ENCODE peak calls at places on chromosomes 6 and 20, in four cellular contexts. B is tibial nerve, V is endothelial cell, S is GM23338. Q is an unnamed sample.

GRCh38 chr20:23063573-23063972 is 14.1 kb upstream of the THBD start:
- DNase-seq in B (no peak), S (no peak), V (no peak), Q (no peak)

GRCh38 chr6:136429264-136429663 is 121.0 kb downstream of the MAP7 start:
- DNase-seq in S (no peak), V (no peak), B (no peak), Q (no peak)

GRCh38 chr6:6758915-6759654 is 170.6 kb downstream of the LY86 start:
- DNase-seq in B (peak), V (peak), S (peak), Q (no peak)

GRCh38 chr20:43667341-43668132 is 623 bp downstream of the MYBL2 start:
- DNase-seq in B (no peak), V (peak), S (peak), Q (no peak)

GRCh38 chr20:53827996-53828672 is 234.5 kb upstream of the ZNF217 start:
- DNase-seq in V (no peak), B (peak), S (no peak), Q (peak)

GRCh38 chr6:132380358-132380757 is 20.9 kb downstream of the MOXD1 start:
- DNase-seq in V (no peak), S (no peak), B (no peak), Q (no peak)

GRCh38 chr20:3648941-3649340 is 14.3 kb downstream of the GFRA4 start:
- DNase-seq in B (no peak), S (no peak), V (no peak), Q (no peak)

GRCh38 chr20:38764563-38765355 is 16.5 kb downstream of the ACTR5 start:
- DNase-seq in V (no peak), S (no peak), B (no peak), Q (peak)

GRCh38 chr20:10288954-10289646 is 70.5 kb downstream of the SNAP25 start:
- DNase-seq in B (no peak), S (no peak), V (no peak), Q (no peak)

GRCh38 chr20:49501917-49502316 is 19.4 kb upstream of the KCNB1 start:
- DNase-seq in S (peak), B (no peak), V (no peak), Q (no peak)

DNA sequence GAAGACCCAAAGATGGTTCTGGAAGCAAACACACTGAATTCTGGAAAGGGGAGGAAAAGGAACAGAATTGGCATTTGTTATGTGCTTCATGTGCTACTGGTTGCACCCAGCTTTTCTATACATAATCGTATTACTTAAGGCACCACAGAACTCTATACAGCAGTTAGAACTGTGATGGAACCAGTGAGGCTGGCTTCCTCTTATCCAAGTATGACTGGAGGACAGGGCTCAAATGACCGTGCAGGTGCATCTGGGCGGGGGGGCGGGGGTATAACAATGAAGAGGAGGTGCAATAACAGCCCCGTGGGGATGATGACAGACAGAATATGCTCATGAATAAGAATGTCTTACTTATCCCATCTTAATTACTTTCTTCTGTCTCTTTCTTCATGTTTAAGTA is 144.2 kb downstream of the BTBD9 start:
- DNase-seq in S (no peak), B (no peak), V (no peak), Q (no peak)
- TF ChIP-seq CTCF in S (no peak), B (no peak), V (no peak), Q (no peak)

GRCh38 chr20:32035398-32035852 is 16.6 kb upstream of the HCK start:
- DNase-seq in V (no peak), B (no peak), S (no peak), Q (no peak)
- TF ChIP-seq CTCF in V (no peak), B (no peak), S (no peak), Q (no peak)

GRCh38 chr6:160106010-160106409 is 15.6 kb upstream of the SLC22A1 start:
- DNase-seq in S (no peak), V (no peak), B (no peak), Q (no peak)

GRCh38 chr6:160102956-160103824 is 18.4 kb upstream of the SLC22A1 start:
- DNase-seq in V (peak), S (peak), B (peak), Q (no peak)

GRCh38 chr6:160106701-160107100 is 14.9 kb upstream of the SLC22A1 start:
- DNase-seq in B (no peak), S (no peak), V (no peak), Q (no peak)

GRCh38 chr6:160103825-160104100 is 17.9 kb upstream of the SLC22A1 start:
- DNase-seq in B (no peak), S (no peak), V (no peak), Q (no peak)

GRCh38 chr6:160104821-160105517 is 16.6 kb upstream of the SLC22A1 start:
- DNase-seq in S (no peak), B (no peak), V (no peak), Q (no peak)
- TF ChIP-seq CTCF in S (peak), B (no peak), V (no peak), Q (no peak)

DNA sequence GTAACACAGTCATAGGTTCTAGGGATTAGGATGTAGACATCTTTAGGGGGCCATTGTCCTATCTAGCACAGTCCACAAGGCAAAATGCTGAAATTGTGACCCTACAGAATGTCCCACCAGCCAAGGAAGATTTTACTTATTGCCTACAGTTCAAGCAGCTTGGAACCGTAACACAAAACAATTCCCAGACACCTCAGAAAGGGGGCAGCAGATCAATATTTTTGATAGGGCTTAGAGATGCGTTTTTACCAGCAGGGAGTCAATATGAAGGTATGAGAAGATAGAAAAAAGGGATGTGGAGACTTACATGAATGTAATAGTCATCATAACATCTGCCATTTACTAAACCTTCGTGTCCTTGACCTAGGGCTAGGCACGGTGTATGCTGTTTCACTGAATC is 81.0 kb downstream of the TMEM170B start:
- DNase-seq in S (peak), B (no peak), V (peak), Q (no peak)
- TF ChIP-seq CTCF in S (peak), B (no peak), V (peak), Q (peak)

GRCh38 chr6:41748542-41748941 is 1.3 kb upstream of the PGC start:
- DNase-seq in V (no peak), S (no peak), B (no peak), Q (no peak)

GRCh38 chr6:41747256-41748101 is at the start of gene PGC:
- DNase-seq in V (no peak), S (no peak), B (no peak), Q (no peak)

GRCh38 chr6:41746068-41746467 is 1.1 kb downstream of the PGC start:
- DNase-seq in B (no peak), V (no peak), S (no peak), Q (no peak)

GRCh38 chr6:41748102-41748477 is 893 bp upstream of the PGC start:
- DNase-seq in B (no peak), S (no peak), V (no peak), Q (no peak)

GRCh38 chr6:41750374-41750773 is 3.2 kb upstream of the PGC start:
- DNase-seq in V (no peak), S (no peak), B (no peak), Q (no peak)
- TF ChIP-seq CTCF in V (no peak), S (no peak), B (no peak), Q (no peak)

GRCh38 chr6:90251295-90251992 is 45.2 kb downstream of the BACH2 start:
- DNase-seq in B (no peak), S (no peak), V (no peak), Q (no peak)
- TF ChIP-seq CTCF in B (no peak), S (no peak), V (no peak), Q (no peak)

GRCh38 chr6:70901324-70901723 is 55.5 kb downstream of the B3GAT2 start:
- DNase-seq in V (no peak), S (no peak), B (no peak), Q (no peak)
- TF ChIP-seq CTCF in V (peak), S (peak), B (no peak), Q (peak)

DNA sequence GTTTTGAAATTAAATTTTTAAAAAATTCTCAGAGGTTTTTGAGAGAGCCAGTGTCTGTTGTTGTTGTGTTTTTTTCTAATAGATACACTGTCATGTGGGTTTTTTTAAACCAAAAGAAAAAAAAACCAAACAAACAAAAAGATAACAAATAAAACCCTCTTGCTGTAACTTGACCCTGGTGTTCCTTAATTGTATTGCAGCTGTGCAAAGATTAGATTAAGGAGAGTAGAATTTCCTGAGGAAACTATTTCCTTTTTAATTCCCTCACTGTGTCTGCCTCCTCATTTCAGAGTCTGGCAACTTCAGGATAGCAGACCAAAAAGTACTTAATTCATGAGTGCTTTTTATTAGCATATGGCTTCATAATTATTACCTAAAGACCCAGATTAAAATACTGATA is 281.9 kb downstream of the EPM2A start:
- DNase-seq in B (no peak), S (peak), V (no peak), Q (no peak)
- TF ChIP-seq CTCF in B (peak), S (no peak), V (peak), Q (no peak)

GRCh38 chr6:16540804-16541752 is 220.2 kb downstream of the ATXN1 start:
- DNase-seq in S (peak), V (no peak), B (peak), Q (no peak)
- TF ChIP-seq CTCF in S (peak), V (no peak), B (no peak), Q (peak)

GRCh38 chr6:127186889-127187288 is 68.4 kb downstream of the RSPO3 start:
- DNase-seq in S (peak), V (peak), B (peak), Q (no peak)

GRCh38 chr6:127192911-127193503 is 73.7 kb upstream of the RNF146 start:
- DNase-seq in B (no peak), S (no peak), V (no peak), Q (peak)

GRCh38 chr6:127188752-127189151 is 70.3 kb downstream of the RSPO3 start:
- DNase-seq in B (no peak), V (no peak), S (no peak), Q (no peak)

GRCh38 chr6:127191716-127192115 is 73.2 kb downstream of the RSPO3 start:
- DNase-seq in B (no peak), S (no peak), V (no peak), Q (no peak)

DNA sequence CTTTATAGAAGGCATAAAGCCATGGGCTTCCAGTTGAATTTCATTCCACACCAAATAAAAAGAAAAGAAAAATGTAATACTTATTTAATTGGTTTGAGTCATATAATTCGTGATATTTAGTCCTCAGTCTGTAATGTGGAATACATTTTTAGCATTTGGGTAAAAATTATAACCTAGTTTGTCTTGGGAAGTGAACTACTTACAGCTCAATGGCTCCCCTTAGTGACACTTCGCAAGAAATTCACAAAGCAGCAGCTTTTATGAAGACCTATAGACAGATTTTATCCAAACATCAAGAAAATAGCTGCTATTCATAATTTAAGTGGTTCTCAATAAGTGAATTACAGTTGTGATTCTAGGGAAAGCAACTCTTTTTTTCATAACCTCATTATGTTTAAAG is 72.1 kb downstream of the RSPO3 start:
- DNase-seq in B (no peak), V (no peak), S (peak), Q (no peak)
- TF ChIP-seq CTCF in B (no peak), V (peak), S (peak), Q (peak)